ENCODE peak calls at places on chromosomes 13 and 19, in six cellular contexts. H, P, J, Q, G and C are unnamed samples.

GRCh38 chr13:99182439-99182838 is 18.2 kb upstream of the UBAC2 start:
- DNase-seq in H (no peak), P (no peak), J (no peak), Q (no peak), G (no peak), C (no peak)

GRCh38 chr13:34757441-34757840 is 184.6 kb upstream of the NBEA start:
- DNase-seq in H (no peak), P (no peak), J (no peak), Q (no peak), G (no peak), C (no peak)

GRCh38 chr13:67183151-67183550 is 47.0 kb downstream of the PCDH9 start:
- DNase-seq in H (no peak), P (no peak), J (no peak), Q (no peak), G (no peak), C (no peak)

GRCh38 chr13:36377822-36378480 is 31.8 kb upstream of the SPART start:
- DNase-seq in H (no peak), P (no peak), J (no peak), Q (no peak), G (no peak), C (no peak)

GRCh38 chr19:14843587-14843986 is 5.1 kb downstream of the OR7A10 start:
- DNase-seq in H (no peak), P (no peak), J (no peak), Q (no peak), G (no peak), C (no peak)

GRCh38 chr19:1904385-1905070 is 671 bp upstream of the ADAT3 start:
- DNase-seq in H (no peak), P (peak; percentile 92), J (no peak), Q (no peak), G (no peak), C (no peak)

GRCh38 chr13:78881746-78882145 is 222.8 kb upstream of the OBI1 start:
- DNase-seq in H (no peak), P (no peak), J (no peak), Q (peak; percentile 62), G (no peak), C (no peak)

GRCh38 chr13:30744056-30744684 is 8.8 kb downstream of the ALOX5AP start:
- DNase-seq in H (peak; percentile 72), P (no peak), J (peak; percentile 47), Q (no peak), G (peak; percentile 66), C (peak; percentile 89)

GRCh38 chr13:40982772-40983171 is 36.3 kb downstream of the ELF1 start:
- DNase-seq in H (no peak), P (no peak), J (no peak), Q (no peak), G (peak; percentile 26), C (peak; percentile 43)

GRCh38 chr19:51311388-51312257 is at the start of gene IGLON5:
- DNase-seq in H (no peak), P (peak; percentile 70), J (no peak), Q (no peak), G (no peak), C (no peak)

GRCh38 chr19:41195675-41196497 is 2.9 kb downstream of the CYP2S1 start:
- DNase-seq in H (no peak), P (no peak), J (no peak), Q (no peak), G (no peak), C (no peak)

GRCh38 chr19:3374369-3375112 is 8.2 kb downstream of the NFIC start:
- DNase-seq in H (no peak), P (no peak), J (no peak), Q (no peak), G (no peak), C (no peak)

GRCh38 chr13:96532804-96533203 is 442.9 kb downstream of the HS6ST3 start:
- DNase-seq in H (no peak), P (no peak), J (no peak), Q (no peak), G (no peak), C (no peak)

GRCh38 chr13:44732503-44733098 is 156.5 kb upstream of the TSC22D1 start:
- DNase-seq in H (no peak), P (peak; percentile 10), J (no peak), Q (no peak), G (no peak), C (no peak)

GRCh38 chr13:31431722-31432137 is 232.0 kb downstream of the B3GLCT start:
- DNase-seq in H (peak; percentile 25), P (peak; percentile 77), J (peak; percentile 16), Q (peak; percentile 19), G (peak; percentile 22), C (peak; percentile 22)

GRCh38 chr19:2574971-2575630 is 99.2 kb downstream of the GADD45B start:
- DNase-seq in H (no peak), P (no peak), J (no peak), Q (no peak), G (no peak), C (no peak)

GRCh38 chr19:5193192-5193591 is 147.4 kb downstream of the PTPRS start:
- DNase-seq in H (no peak), P (peak; percentile 80), J (no peak), Q (peak; percentile 56), G (no peak), C (no peak)